ENCODE peak calls at places on chromosomes 12 and 14, in seven cellular contexts. M, V, H, Y, N, O and R are unnamed samples.

GRCh38 chr14:55892906-55893305 is 225.3 kb upstream of the PELI2 start:
- DNase-seq in M (no peak), V (no peak), H (peak), Y (no peak), N (no peak), O (no peak), R (no peak)

GRCh38 chr12:111467092-111467861 is 61.6 kb downstream of the SH2B3 start:
- DNase-seq in M (no peak), V (peak), H (no peak), Y (peak), N (no peak), O (no peak), R (peak)

GRCh38 chr14:103014466-103015319 is 42.7 kb downstream of the CDC42BPB start:
- DNase-seq in M (no peak), V (no peak), H (peak), Y (peak), N (peak), O (no peak), R (no peak)

GRCh38 chr12:19278407-19278806 is 148.9 kb downstream of the PLEKHA5 start:
- DNase-seq in M (no peak), V (no peak), H (no peak), Y (no peak), N (no peak), O (no peak), R (no peak)

GRCh38 chr12:108833355-108833733 is 24.0 kb downstream of the SSH1 start:
- DNase-seq in M (no peak), V (no peak), H (no peak), Y (peak), N (peak), O (no peak), R (no peak)

GRCh38 chr12:107894589-107894988 is 120.1 kb downstream of the ASCL4 start:
- DNase-seq in M (no peak), V (no peak), H (no peak), Y (no peak), N (no peak), O (no peak), R (no peak)

GRCh38 chr12:11697670-11698387 is 48.4 kb downstream of the ETV6 start:
- DNase-seq in M (no peak), V (no peak), H (no peak), Y (peak), N (no peak), O (no peak), R (no peak)

GRCh38 chr14:71143391-71144290 is 236.4 kb downstream of the PCNX1 start:
- DNase-seq in M (no peak), V (no peak), H (peak), Y (peak), N (no peak), O (no peak), R (no peak)

GRCh38 chr12:108571604-108572165 is 9.3 kb downstream of the ISCU start:
- DNase-seq in M (no peak), V (peak), H (no peak), Y (no peak), N (no peak), O (no peak), R (no peak)

GRCh38 chr12:11885261-11886038 is 185.3 kb upstream of the BCL2L14 start:
- DNase-seq in M (no peak), V (peak), H (no peak), Y (peak), N (peak), O (no peak), R (no peak)

GRCh38 chr14:58633831-58634230 is 3.9 kb upstream of the DACT1 start:
- DNase-seq in M (no peak), V (no peak), H (no peak), Y (peak), N (no peak), O (no peak), R (no peak)

GRCh38 chr12:44748950-44749468 is 127.1 kb downstream of the NELL2 start:
- DNase-seq in M (no peak), V (no peak), H (no peak), Y (no peak), N (no peak), O (no peak), R (no peak)

GRCh38 chr14:104467236-104467635 is 112.3 kb upstream of the C14orf180 start:
- DNase-seq in M (no peak), V (no peak), H (no peak), Y (no peak), N (no peak), O (no peak), R (no peak)

GRCh38 chr14:32342151-32342853 is 13.2 kb downstream of the AKAP6 start:
- DNase-seq in M (no peak), V (no peak), H (no peak), Y (no peak), N (no peak), O (no peak), R (no peak)

GRCh38 chr14:29806124-29806517 is 121.5 kb downstream of the PRKD1 start:
- DNase-seq in M (no peak), V (no peak), H (no peak), Y (no peak), N (no peak), O (no peak), R (no peak)

GRCh38 chr12:32939801-32940200 is 43.2 kb upstream of the PKP2 start:
- DNase-seq in M (no peak), V (no peak), H (no peak), Y (no peak), N (no peak), O (no peak), R (no peak)

GRCh38 chr12:62098131-62098530 is 162.1 kb upstream of the USP15 start:
- DNase-seq in M (no peak), V (no peak), H (no peak), Y (no peak), N (no peak), O (no peak), R (no peak)

GRCh38 chr12:14850929-14851663 is 7.8 kb upstream of the ART4 start:
- DNase-seq in M (no peak), V (no peak), H (no peak), Y (no peak), N (no peak), O (no peak), R (no peak)

GRCh38 chr14:34872822-34873590 is 2.2 kb downstream of the BAZ1A start:
- DNase-seq in M (no peak), V (no peak), H (no peak), Y (peak), N (no peak), O (no peak), R (peak)

GRCh38 chr14:34874386-34875030 is 652 bp downstream of the BAZ1A start:
- DNase-seq in M (no peak), V (peak), H (peak), Y (peak), N (peak), O (no peak), R (peak)

GRCh38 chr14:34875031-34875922 is at the start of gene BAZ1A:
- DNase-seq in M (no peak), V (peak), H (peak), Y (peak), N (peak), O (no peak), R (peak)

GRCh38 chr14:34873591-34874385 is 1.4 kb downstream of the BAZ1A start:
- DNase-seq in M (peak), V (peak), H (peak), Y (no peak), N (peak), O (peak), R (peak)
- TF ChIP-seq POLR2A in M (peak), V (peak), H (peak), Y (peak), N (no peak), O (peak), R (peak)

GRCh38 chr12:120225852-120226640 is 25.1 kb upstream of the RPLP0 start:
- DNase-seq in M (no peak), V (no peak), H (no peak), Y (no peak), N (no peak), O (no peak), R (peak)
- TF ChIP-seq POLR2A in M (no peak), V (no peak), H (no peak), Y (no peak), N (no peak), O (no peak), R (no peak)

GRCh38 chr12:10613334-10614055 is at the start of gene MAGOHB:
- DNase-seq in M (peak), V (peak), H (peak), Y (peak), N (peak), O (peak), R (peak)
- TF ChIP-seq POLR2A in M (peak), V (peak), H (peak), Y (peak), N (peak), O (peak), R (peak)

DNA sequence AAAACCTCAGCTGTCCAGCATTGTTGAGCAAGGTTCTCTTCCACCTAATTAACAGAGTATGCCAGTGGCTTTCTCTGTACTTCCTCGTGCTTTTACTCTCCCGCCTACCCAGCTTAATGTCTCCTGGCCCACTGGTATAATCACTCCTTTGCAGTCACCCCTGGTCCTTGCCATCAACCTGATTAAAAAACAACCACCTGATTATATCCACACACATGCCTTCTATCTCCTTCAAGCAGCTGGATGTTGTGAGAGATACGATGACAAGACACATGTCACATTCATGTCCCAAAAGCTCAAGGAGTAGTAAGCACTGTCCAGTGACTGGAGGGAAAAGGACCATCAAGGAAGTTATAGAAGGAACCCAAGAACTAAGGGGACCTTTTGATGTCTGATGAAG is 241.3 kb upstream of the GRIP1 start:
- DNase-seq in M (no peak), V (no peak), H (no peak), Y (no peak), N (no peak), O (no peak), R (peak)
- TF ChIP-seq POLR2A in M (no peak), V (no peak), H (no peak), Y (no peak), N (no peak), O (no peak), R (no peak)

GRCh38 chr12:132379996-132380395 is 50.6 kb upstream of the GALNT9 start:
- DNase-seq in M (no peak), V (no peak), H (no peak), Y (no peak), N (no peak), O (no peak), R (no peak)
- TF ChIP-seq POLR2A in M (no peak), V (no peak), H (no peak), Y (no peak), N (no peak), O (no peak), R (no peak)

GRCh38 chr12:10673660-10674384 is at the start of gene STYK1:
- DNase-seq in M (no peak), V (no peak), H (peak), Y (peak), N (peak), O (peak), R (peak)

GRCh38 chr12:10667581-10667980 is 6.3 kb downstream of the STYK1 start:
- DNase-seq in M (no peak), V (no peak), H (no peak), Y (no peak), N (no peak), O (no peak), R (no peak)

GRCh38 chr12:10669533-10669932 is 4.3 kb downstream of the STYK1 start:
- DNase-seq in M (no peak), V (no peak), H (no peak), Y (no peak), N (no peak), O (no peak), R (no peak)

GRCh38 chr12:10668526-10668925 is 5.3 kb downstream of the STYK1 start:
- DNase-seq in M (no peak), V (no peak), H (no peak), Y (no peak), N (no peak), O (no peak), R (no peak)

GRCh38 chr12:10672231-10672868 is 1.5 kb downstream of the STYK1 start:
- DNase-seq in M (no peak), V (no peak), H (no peak), Y (no peak), N (no peak), O (no peak), R (peak)
- TF ChIP-seq POLR2A in M (no peak), V (no peak), H (no peak), Y (no peak), N (no peak), O (no peak), R (no peak)

DNA sequence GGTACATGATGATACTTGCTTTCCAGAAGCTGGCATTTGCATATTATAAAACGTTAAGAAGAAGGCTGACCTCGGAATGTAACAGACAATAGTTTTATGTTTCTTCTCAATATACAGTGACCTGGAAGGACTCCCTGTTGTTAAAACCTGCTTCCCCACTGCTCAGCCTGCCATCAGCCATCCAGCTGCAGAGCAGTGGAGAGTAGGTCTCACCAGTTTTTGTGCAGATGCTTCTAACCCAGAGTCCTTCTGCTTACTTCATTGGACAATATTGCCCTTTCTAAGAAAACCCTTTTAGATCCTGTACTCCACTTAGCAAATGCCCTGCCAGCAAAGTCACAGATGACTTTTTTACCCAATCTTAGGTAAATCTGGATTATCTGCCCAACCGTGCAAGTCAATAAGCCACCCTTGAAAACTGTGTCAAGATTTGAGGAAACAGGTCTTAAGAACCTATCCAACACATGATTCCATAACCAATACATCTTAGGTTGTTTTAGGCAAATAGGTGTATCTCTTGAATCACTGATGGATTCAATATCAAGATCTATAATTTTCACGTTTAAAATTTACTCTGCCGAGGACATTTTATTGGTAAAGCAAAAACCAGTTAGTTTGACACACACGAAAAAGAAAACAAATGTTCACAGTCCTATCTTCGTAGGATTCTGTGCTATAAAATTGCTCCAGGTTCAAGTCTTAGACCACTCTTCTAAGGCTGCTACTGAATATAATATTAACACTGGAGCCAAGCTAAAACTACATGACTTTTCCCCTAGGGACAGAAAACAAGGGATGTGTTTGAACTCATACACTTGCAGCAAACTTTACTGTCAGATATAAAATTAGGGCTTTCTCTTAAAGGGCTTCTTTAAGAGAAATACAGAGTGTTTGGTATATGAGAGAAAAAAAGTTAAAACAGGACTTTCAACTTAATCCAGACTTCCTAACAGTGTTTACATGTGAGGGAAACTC is 5.7 kb downstream of the PHLDA1 start:
- DNase-seq in M (no peak), V (no peak), H (no peak), Y (peak), N (no peak), O (no peak), R (no peak)
- TF ChIP-seq POLR2A in M (no peak), V (no peak), H (no peak), Y (peak), N (no peak), O (no peak), R (no peak)

GRCh38 chr14:100283984-100284881 is 22.0 kb downstream of the SLC25A29 start:
- DNase-seq in M (no peak), V (no peak), H (no peak), Y (no peak), N (no peak), O (no peak), R (no peak)

GRCh38 chr14:100286484-100287191 is 19.6 kb downstream of the SLC25A29 start:
- DNase-seq in M (no peak), V (peak), H (no peak), Y (no peak), N (no peak), O (no peak), R (no peak)

GRCh38 chr14:100285913-100286400 is 20.3 kb downstream of the SLC25A29 start:
- DNase-seq in M (no peak), V (no peak), H (no peak), Y (no peak), N (no peak), O (no peak), R (no peak)

GRCh38 chr14:100287202-100287997 is 18.8 kb downstream of the SLC25A29 start:
- DNase-seq in M (no peak), V (peak), H (no peak), Y (no peak), N (no peak), O (no peak), R (no peak)

DNA sequence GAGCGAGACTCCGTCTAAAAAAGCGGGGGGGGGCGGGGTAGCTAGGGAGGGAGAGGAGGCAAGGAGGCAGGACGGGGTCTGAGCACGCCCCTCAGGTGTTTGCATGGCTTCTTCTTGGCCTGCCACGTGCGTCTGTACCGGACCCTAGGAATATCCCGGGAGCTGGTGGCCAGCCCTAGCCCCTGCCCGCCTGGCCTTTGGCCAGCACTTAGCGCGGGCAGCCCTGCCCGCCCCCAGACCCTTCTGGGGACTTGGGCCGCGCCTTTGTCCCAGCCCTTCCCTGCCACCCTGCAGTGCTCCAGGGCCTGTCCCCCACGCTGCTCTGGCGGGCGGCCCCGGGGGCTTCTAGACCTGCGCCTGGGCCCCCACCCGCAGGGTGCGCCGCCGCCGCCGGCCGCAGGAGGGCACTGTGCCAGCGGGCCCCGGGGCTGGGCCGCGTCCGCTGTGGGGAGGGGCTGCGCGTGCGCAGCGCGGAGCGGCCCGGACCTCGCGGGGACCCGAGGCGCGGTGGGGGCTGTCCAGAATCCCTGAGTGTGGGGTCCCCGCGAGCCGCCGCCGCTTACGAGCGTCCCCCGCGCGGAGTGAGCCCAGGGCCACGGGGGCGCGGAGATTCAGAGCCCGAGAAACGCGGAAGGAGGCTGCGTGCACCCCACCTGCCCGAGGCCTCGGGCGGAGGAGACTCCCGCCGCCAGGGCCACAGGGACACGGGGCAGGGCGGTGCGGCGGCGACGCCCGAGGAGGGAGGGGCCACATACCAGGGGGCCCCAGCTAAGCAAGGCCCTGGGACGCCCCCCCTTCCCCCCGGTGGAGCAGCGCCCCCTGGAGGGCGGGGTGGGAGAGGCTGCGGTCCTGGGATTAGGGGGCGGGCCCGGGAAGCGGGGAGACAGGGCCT is 21.0 kb downstream of the SLC25A29 start:
- DNase-seq in M (no peak), V (peak), H (peak), Y (peak), N (peak), O (no peak), R (peak)
- TF ChIP-seq POLR2A in M (peak), V (peak), H (peak), Y (no peak), N (peak), O (no peak), R (peak)

DNA sequence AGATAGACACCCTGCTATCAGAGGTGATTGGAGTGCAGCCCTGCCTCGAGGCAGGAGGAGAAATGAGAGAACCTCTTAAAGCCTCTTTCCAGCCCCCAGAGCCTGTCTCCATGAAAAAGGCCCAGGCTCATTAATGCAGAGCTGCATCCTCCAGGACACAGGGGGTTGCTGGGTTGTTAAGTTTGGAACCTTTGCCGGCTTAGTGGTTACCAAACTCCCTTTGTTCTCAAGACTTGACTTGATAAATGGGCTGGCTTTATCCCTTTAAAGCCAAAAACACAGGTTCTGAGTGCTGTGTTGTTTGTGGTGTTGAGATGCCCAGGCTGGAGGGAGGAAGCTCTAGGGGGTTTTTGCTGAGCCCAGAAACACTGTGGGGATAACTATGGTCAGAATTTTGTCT is 71.0 kb downstream of the DAD1 start:
- DNase-seq in M (no peak), V (no peak), H (no peak), Y (no peak), N (no peak), O (no peak), R (no peak)
- TF ChIP-seq POLR2A in M (no peak), V (no peak), H (no peak), Y (no peak), N (no peak), O (no peak), R (no peak)